ENCODE peak calls at places on chromosomes 13 and 19, in seven cellular contexts. F is stimulated activated CD4-positive, alpha-beta T cell treated with anti-CD3 and anti-CD28 coated beads, Interleukin-15, amount 100 ng/mL, for 24 hours; K is astrocyte; I is CD4-positive, CD25-positive, alpha-beta regulatory T cell; E is midbrain; D is fibroblast of lung; X is effector CD4-positive, alpha-beta T cell. W is an unnamed sample.
A peak's percentile ranks its signal among the peaks of the same experiment; 100 is the strongest.

GRCh38 chr19:51861870-51862622 is 25.7 kb downstream of the ZNF577 start:
- DNase-seq in F (no peak), X (no peak), I (no peak), K (no peak), D (no peak), E (no peak), W (no peak)

GRCh38 chr19:56116606-56117005 is 4.5 kb downstream of the ZNF787 start:
- DNase-seq in K (no peak), D (no peak), F (no peak), E (no peak), I (no peak), X (no peak), W (no peak)

GRCh38 chr19:12834976-12835757 is 788 bp upstream of the RTBDN start:
- DNase-seq in E (no peak), K (no peak), D (no peak), X (no peak), I (no peak), F (peak; percentile 53), W (no peak)

GRCh38 chr13:42393573-42394360 is 121.8 kb downstream of the AKAP11 start:
- DNase-seq in D (no peak), F (peak; percentile 39), X (no peak), E (no peak), I (no peak), K (no peak), W (no peak)

GRCh38 chr13:106234656-106235055 is 300.8 kb downstream of the EFNB2 start:
- DNase-seq in F (no peak), K (no peak), D (no peak), I (no peak), X (no peak), E (no peak), W (no peak)

GRCh38 chr13:97629601-97630272 is 195.8 kb downstream of the RAP2A start:
- DNase-seq in I (no peak), E (peak; percentile 7), K (no peak), F (no peak), X (no peak), D (no peak), W (no peak)

GRCh38 chr19:23365222-23365621 is 30.0 kb downstream of the ZNF91 start:
- DNase-seq in F (no peak), I (no peak), D (no peak), E (no peak), K (no peak), X (no peak), W (no peak)

GRCh38 chr13:80100636-80101035 is 240.3 kb downstream of the SPRY2 start:
- DNase-seq in I (no peak), D (no peak), K (peak; percentile 37), F (no peak), E (no peak), X (no peak), W (no peak)

GRCh38 chr19:1941146-1942077 is at the start of gene CSNK1G2:
- DNase-seq in I (no peak), E (no peak), D (no peak), X (no peak), F (no peak), K (no peak), W (no peak)

GRCh38 chr13:95184317-95184716 is 116.9 kb downstream of the ABCC4 start:
- DNase-seq in I (no peak), X (no peak), K (no peak), F (peak; percentile 15), D (no peak), E (no peak), W (no peak)

GRCh38 chr19:5039642-5040543 is 71.0 kb downstream of the KDM4B start:
- DNase-seq in X (no peak), K (no peak), E (no peak), F (no peak), I (no peak), D (no peak), W (no peak)

GRCh38 chr13:33728271-33729037 is 89.5 kb upstream of the RFC3 start:
- DNase-seq in F (no peak), X (no peak), D (peak; percentile 8), E (no peak), K (no peak), I (no peak), W (no peak)

GRCh38 chr19:14515501-14516047 is 2.6 kb downstream of the DNAJB1 start:
- DNase-seq in I (no peak), X (no peak), F (no peak), D (no peak), E (no peak), K (no peak), W (no peak)

GRCh38 chr13:90447735-90448103 is 899.8 kb upstream of the MIR17HG start:
- DNase-seq in K (peak; percentile 94), X (no peak), F (no peak), E (no peak), I (no peak), D (peak; percentile 10), W (no peak)

GRCh38 chr13:99185606-99186005 is 15.0 kb upstream of the UBAC2 start:
- DNase-seq in K (no peak), D (no peak), F (no peak), X (no peak), I (no peak), E (no peak), W (no peak)

GRCh38 chr19:35788205-35788960 is 13.0 kb downstream of the ARHGAP33 start:
- DNase-seq in E (no peak), F (no peak), I (no peak), D (no peak), X (no peak), K (no peak), W (no peak)

GRCh38 chr13:73275163-73275562 is 216.4 kb downstream of the KLF5 start:
- DNase-seq in D (no peak), I (no peak), E (no peak), X (no peak), K (no peak), F (no peak), W (no peak)

W was measured in CD8-positive, alpha-beta memory T cell.